ENCODE peak calls at places on chromosome 21, in six cellular contexts. D is AG04450, X is GM20000, J is fibroblast of mammary gland, A is right lobe of liver, T is psoas muscle. L is an unnamed sample.

GRCh38 chr21:34511787-34512451 is at the start of gene KCNE1:
- DNase-seq in D (no peak), X (no peak), J (peak; percentile 48), A (peak; percentile 89), T (no peak), L (no peak)

GRCh38 chr21:16007933-16008332 is 278.2 kb downstream of the USP25 start:
- DNase-seq in D (no peak), X (no peak), J (no peak), A (no peak), T (no peak), L (no peak)

GRCh38 chr21:20882462-20883415 is 115.5 kb upstream of the NCAM2 start:
- DNase-seq in D (no peak), X (no peak), J (peak; percentile 51), A (no peak), T (no peak), L (peak; percentile 32)

GRCh38 chr21:34910396-34910795 is 138.7 kb downstream of the RUNX1 start:
- DNase-seq in D (no peak), X (no peak), J (no peak), A (peak; percentile 82), T (no peak), L (no peak)

GRCh38 chr21:34933609-34934345 is 115.3 kb downstream of the RUNX1 start:
- DNase-seq in D (no peak), X (peak; percentile 43), J (no peak), A (no peak), T (no peak), L (peak; percentile 49)

GRCh38 chr21:20040768-20041167 is 957.4 kb upstream of the NCAM2 start:
- DNase-seq in D (no peak), X (no peak), J (no peak), A (no peak), T (no peak), L (no peak)

GRCh38 chr21:17602874-17603273 is 9.8 kb downstream of the BTG3 start:
- DNase-seq in D (no peak), X (no peak), J (peak; percentile 74), A (no peak), T (no peak), L (no peak)

GRCh38 chr21:16579538-16579937 is 849.8 kb downstream of the USP25 start:
- DNase-seq in D (no peak), X (no peak), J (peak; percentile 75), A (no peak), T (no peak), L (no peak)

GRCh38 chr21:40404319-40404906 is 442.5 kb downstream of the DSCAM start:
- DNase-seq in D (no peak), X (no peak), J (no peak), A (no peak), T (no peak), L (no peak)

GRCh38 chr21:25911730-25912401 is 177.1 kb downstream of the GABPA start:
- DNase-seq in D (no peak), X (no peak), J (no peak), A (peak; percentile 89), T (no peak), L (no peak)

GRCh38 chr21:16768096-16768495 is 744.7 kb upstream of the CXADR start:
- DNase-seq in D (no peak), X (no peak), J (no peak), A (no peak), T (no peak), L (no peak)

GRCh38 chr21:17427831-17428483 is 84.9 kb upstream of the CXADR start:
- DNase-seq in D (no peak), X (no peak), J (no peak), A (no peak), T (no peak), L (no peak)

GRCh38 chr21:16262109-16262508 is 532.3 kb downstream of the USP25 start:
- DNase-seq in D (no peak), X (no peak), J (peak; percentile 17), A (no peak), T (no peak), L (no peak)

GRCh38 chr21:20946701-20947100 is 51.5 kb upstream of the NCAM2 start:
- DNase-seq in D (no peak), X (no peak), J (no peak), A (no peak), T (no peak), L (no peak)

GRCh38 chr21:26136686-26137085 is 33.9 kb downstream of the APP start:
- DNase-seq in D (no peak), X (peak; percentile 43), J (no peak), A (no peak), T (no peak), L (peak; percentile 16)

GRCh38 chr21:40204956-40205355 is 337.7 kb downstream of the PCP4 start:
- DNase-seq in D (no peak), X (no peak), J (no peak), A (no peak), T (no peak), L (no peak)

GRCh38 chr21:39086547-39086946 is 96.7 kb downstream of the PSMG1 start:
- DNase-seq in D (no peak), X (no peak), J (no peak), A (no peak), T (no peak), L (no peak)
- TF ChIP-seq CTCF in D (no peak), X (no peak), J (peak; percentile 5), A (no peak), T (peak; percentile 15), L (no peak)

GRCh38 chr21:33302796-33303195 is 22.0 kb upstream of the IFNAR1 start:
- DNase-seq in D (no peak), X (no peak), J (no peak), A (no peak), T (no peak), L (no peak)
- TF ChIP-seq CTCF in D (no peak), X (no peak), J (no peak), A (no peak), T (no peak), L (no peak)

GRCh38 chr21:44312716-44313115 is 12.9 kb downstream of the PFKL start:
- DNase-seq in D (no peak), X (no peak), J (no peak), A (no peak), T (no peak), L (no peak)

GRCh38 chr21:44312089-44312488 is 12.2 kb downstream of the PFKL start:
- DNase-seq in D (no peak), X (no peak), J (no peak), A (no peak), T (no peak), L (no peak)

GRCh38 chr21:44311108-44311507 is 11.3 kb downstream of the PFKL start:
- DNase-seq in D (no peak), X (no peak), J (no peak), A (no peak), T (no peak), L (no peak)

GRCh38 chr21:44313451-44313850 is 13.6 kb downstream of the PFKL start:
- DNase-seq in D (no peak), X (no peak), J (no peak), A (no peak), T (no peak), L (no peak)

DNA sequence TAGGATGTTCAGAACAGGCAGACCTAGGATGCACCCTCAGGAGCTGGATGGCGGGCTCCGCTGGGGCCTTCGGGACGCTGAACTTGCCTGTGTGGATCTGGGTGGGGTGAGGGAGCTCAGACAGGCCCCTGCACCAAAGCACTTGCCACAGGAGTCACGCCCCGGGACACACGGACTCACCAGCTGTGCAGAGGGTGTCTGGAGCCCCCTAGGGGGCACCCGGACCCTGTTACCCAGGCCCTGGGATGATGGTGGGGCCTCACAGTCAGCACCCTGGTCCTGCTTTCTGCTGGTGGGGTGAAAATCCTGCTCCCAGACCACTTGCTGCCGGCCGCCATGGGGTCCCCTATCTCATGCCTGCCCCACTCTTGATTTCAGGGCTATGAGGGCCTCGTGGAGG is 10.8 kb downstream of the PFKL start:
- DNase-seq in D (no peak), X (no peak), J (no peak), A (no peak), T (no peak), L (no peak)
- TF ChIP-seq CTCF in D (no peak), X (no peak), J (no peak), A (no peak), T (no peak), L (no peak)

GRCh38 chr21:45954271-45954670 is 27.3 kb upstream of the COL6A1 start:
- DNase-seq in D (no peak), X (no peak), J (peak; percentile 81), A (no peak), T (no peak), L (no peak)
- TF ChIP-seq CTCF in D (peak; percentile 39), X (no peak), J (peak; percentile 53), A (no peak), T (no peak), L (no peak)

GRCh38 chr21:23455676-23456075 is 2151.6 kb downstream of the MRPL39 start:
- DNase-seq in D (no peak), X (no peak), J (no peak), A (no peak), T (no peak), L (no peak)

DNA sequence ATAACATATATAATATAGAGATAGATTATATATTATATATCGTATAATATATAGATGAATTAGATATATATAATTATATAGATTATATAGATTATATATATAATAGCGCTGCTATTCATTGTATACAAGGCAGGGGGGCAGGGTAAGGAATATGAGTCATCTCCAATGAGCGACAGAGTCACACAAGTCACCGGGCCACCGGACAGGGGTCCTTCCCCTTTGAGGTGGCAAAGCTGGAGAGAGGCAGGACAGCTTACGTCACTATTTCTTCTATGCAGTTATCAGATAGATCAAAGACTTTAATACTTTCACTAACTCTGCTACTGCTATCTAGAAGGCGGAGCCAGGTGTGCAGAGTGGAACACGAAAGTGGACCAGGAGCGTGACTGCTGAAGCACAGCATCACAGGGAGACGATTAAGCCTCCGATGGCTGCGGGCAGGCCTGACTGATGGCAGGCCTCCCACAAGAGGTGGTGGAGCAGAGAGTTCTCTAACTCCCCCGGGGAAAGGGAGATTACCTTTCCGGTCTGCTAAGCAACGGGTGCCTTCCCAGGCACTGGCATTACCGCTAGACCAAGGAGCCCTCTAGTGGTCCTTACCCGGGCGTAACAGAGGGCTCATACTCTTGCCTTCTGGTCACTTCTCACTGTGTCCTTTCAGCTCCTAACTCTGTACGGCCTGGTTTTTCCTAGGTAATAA is 2154.7 kb downstream of the MRPL39 start:
- DNase-seq in D (no peak), X (no peak), J (no peak), A (peak; percentile 46), T (no peak), L (peak; percentile 21)
- TF ChIP-seq CTCF in D (no peak), X (no peak), J (no peak), A (no peak), T (no peak), L (no peak)

GRCh38 chr21:37220981-37221664 is 46.0 kb downstream of the VPS26C start:
- DNase-seq in D (peak; percentile 71), X (peak; percentile 91), J (peak; percentile 94), A (peak; percentile 94), T (peak; percentile 95), L (peak; percentile 98)
- TF ChIP-seq CTCF in D (peak; percentile 29), X (peak; percentile 69), J (no peak), A (no peak), T (no peak), L (no peak)

L was measured in activated CD8-positive, alpha-beta T cell treated with anti-CD3 and anti-CD28 coated beads for 36 hours.